ENCODE peak calls at places on chromosomes 7 and 10, in five cellular contexts. P, E, R, F and Q are unnamed samples.

GRCh38 chr10:128030498-128031072 is 95.6 kb downstream of the MKI67 start:
- DNase-seq in P (no peak), E (no peak), R (no peak), F (no peak), Q (no peak)

GRCh38 chr7:6171532-6172330 is 100.7 kb downstream of the CYTH3 start:
- DNase-seq in P (no peak), E (no peak), R (no peak), F (no peak), Q (no peak)

GRCh38 chr7:84533209-84533608 is 338.6 kb upstream of the SEMA3A start:
- DNase-seq in P (no peak), E (no peak), R (no peak), F (no peak), Q (no peak)

GRCh38 chr7:98855610-98856009 is 14.2 kb downstream of the TMEM130 start:
- DNase-seq in P (no peak), E (no peak), R (no peak), F (no peak), Q (no peak)

GRCh38 chr10:104077282-104078151 is 8.2 kb downstream of the COL17A1 start:
- DNase-seq in P (no peak), E (no peak), R (no peak), F (no peak), Q (no peak)

GRCh38 chr7:30264052-30264451 is 20.3 kb upstream of the ZNRF2 start:
- DNase-seq in P (no peak), E (no peak), R (no peak), F (no peak), Q (no peak)

GRCh38 chr7:30740417-30741181 is 11.3 kb upstream of the INMT start:
- DNase-seq in P (peak), E (peak), R (peak), F (no peak), Q (peak)

GRCh38 chr7:129845178-129845971 is 107.4 kb downstream of the UBE2H start:
- DNase-seq in P (peak), E (no peak), R (no peak), F (no peak), Q (peak)

GRCh38 chr10:112182808-112183328 is 697 bp downstream of the GPAM start:
- DNase-seq in P (no peak), E (no peak), R (no peak), F (no peak), Q (no peak)

GRCh38 chr7:85714182-85714581 is 527.3 kb upstream of the SEMA3D start:
- DNase-seq in P (no peak), E (no peak), R (no peak), F (peak), Q (no peak)

GRCh38 chr10:36178616-36179015 is 536.5 kb upstream of the FZD8 start:
- DNase-seq in P (no peak), E (no peak), R (no peak), F (no peak), Q (no peak)

GRCh38 chr10:2262878-2263277 is 525.6 kb upstream of the ADARB2 start:
- DNase-seq in P (no peak), E (no peak), R (no peak), F (no peak), Q (no peak)

GRCh38 chr7:103698064-103698463 is 252.1 kb upstream of the SLC26A5 start:
- DNase-seq in P (no peak), E (no peak), R (no peak), F (no peak), Q (no peak)

GRCh38 chr10:88186335-88186734 is 322.9 kb downstream of the PTEN start:
- DNase-seq in P (no peak), E (no peak), R (no peak), F (no peak), Q (no peak)

GRCh38 chr10:116417821-116418220 is 9.8 kb upstream of the PNLIPRP3 start:
- DNase-seq in P (no peak), E (no peak), R (no peak), F (no peak), Q (no peak)

GRCh38 chr10:22710139-22710745 is 4.1 kb downstream of the PIP4K2A start:
- DNase-seq in P (no peak), E (no peak), R (no peak), F (peak), Q (no peak)

GRCh38 chr10:128295003-128295402 is 168.8 kb upstream of the MKI67 start:
- DNase-seq in P (no peak), E (no peak), R (no peak), F (no peak), Q (no peak)

GRCh38 chr10:104966563-104967280 is 325.6 kb downstream of the SORCS3 start:
- DNase-seq in P (no peak), E (no peak), R (no peak), F (no peak), Q (no peak)

GRCh38 chr10:73923935-73924598 is 13.1 kb downstream of the PLAU start:
- DNase-seq in P (no peak), E (no peak), R (no peak), F (no peak), Q (no peak)

GRCh38 chr7:32153006-32153405 is 82.8 kb upstream of the PDE1C start:
- DNase-seq in P (no peak), E (no peak), R (no peak), F (no peak), Q (no peak)
- TF ChIP-seq ZNF274 in P (no peak), E (no peak), R (no peak), F (no peak), Q (no peak)

DNA sequence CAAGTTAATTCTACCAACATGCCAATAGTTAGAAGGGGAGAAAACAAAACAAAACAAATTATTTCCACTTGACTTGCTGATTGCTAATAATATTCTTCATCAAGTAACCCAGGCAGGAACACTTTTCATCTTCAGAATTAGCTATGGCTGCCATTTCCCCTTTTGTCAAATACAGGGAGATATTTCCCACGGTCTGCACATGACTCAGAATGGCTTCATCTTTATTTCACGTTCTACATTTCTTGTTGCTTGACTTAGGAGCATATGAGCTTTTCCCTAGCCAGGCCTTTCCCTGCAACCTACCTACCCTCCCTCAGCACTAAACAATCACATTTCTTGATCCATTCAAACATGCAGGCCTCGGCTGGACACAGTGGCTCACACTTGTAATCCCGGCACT is 6.5 kb downstream of the CPVL start:
- DNase-seq in P (no peak), E (no peak), R (no peak), F (no peak), Q (no peak)
- TF ChIP-seq ZNF274 in P (no peak), E (no peak), R (no peak), F (no peak), Q (no peak)

GRCh38 chr10:24251547-24251946 is 42.6 kb downstream of the KIAA1217 start:
- DNase-seq in P (no peak), E (no peak), R (no peak), F (no peak), Q (no peak)

GRCh38 chr10:24254180-24254579 is 45.2 kb downstream of the KIAA1217 start:
- DNase-seq in P (no peak), E (no peak), R (no peak), F (no peak), Q (no peak)

GRCh38 chr10:24247841-24248240 is 38.9 kb downstream of the KIAA1217 start:
- DNase-seq in P (no peak), E (no peak), R (no peak), F (no peak), Q (no peak)

GRCh38 chr10:24246365-24246764 is 37.4 kb downstream of the KIAA1217 start:
- DNase-seq in P (no peak), E (no peak), R (no peak), F (no peak), Q (no peak)

DNA sequence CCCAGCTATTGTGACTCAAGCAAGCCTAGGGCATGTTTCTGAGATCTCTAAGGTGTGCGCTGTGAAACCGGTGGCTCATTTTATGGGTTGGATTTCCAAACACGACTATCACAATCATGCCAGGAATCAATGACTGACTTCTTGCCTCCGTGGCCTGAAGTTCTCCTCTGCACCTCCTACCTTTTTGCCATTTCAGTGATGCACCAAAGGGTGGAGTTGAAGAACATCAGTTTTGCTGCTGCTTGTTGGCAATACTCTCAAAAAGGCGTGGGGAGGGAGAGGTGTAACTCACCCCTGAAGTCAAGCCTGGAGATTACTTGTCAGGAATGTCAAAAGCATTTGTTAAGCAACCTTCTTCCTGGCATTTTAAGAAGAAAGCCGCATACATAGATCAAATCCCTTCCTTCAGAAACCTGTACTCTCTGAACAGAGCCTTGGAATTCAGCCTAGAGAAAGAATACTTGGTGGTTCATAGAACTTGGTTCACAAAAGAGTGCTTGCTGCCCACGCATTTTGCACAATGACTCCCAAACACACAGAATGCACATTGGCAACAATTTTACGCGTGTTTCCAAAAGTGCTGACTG is 41.0 kb downstream of the KIAA1217 start:
- DNase-seq in P (no peak), E (no peak), R (no peak), F (no peak), Q (no peak)
- TF ChIP-seq ZNF274 in P (no peak), E (no peak), R (no peak), F (no peak), Q (no peak)

GRCh38 chr7:27247452-27248426 is 5.1 kb downstream of the EVX1 start:
- DNase-seq in P (no peak), E (no peak), R (no peak), F (no peak), Q (no peak)

GRCh38 chr7:27249724-27250636 is 7.4 kb downstream of the EVX1 start:
- DNase-seq in P (no peak), E (no peak), R (no peak), F (no peak), Q (no peak)

GRCh38 chr7:27251136-27251512 is 8.5 kb downstream of the EVX1 start:
- DNase-seq in P (no peak), E (no peak), R (no peak), F (no peak), Q (no peak)

GRCh38 chr7:27248427-27248806 is 5.8 kb downstream of the EVX1 start:
- DNase-seq in P (no peak), E (no peak), R (no peak), F (no peak), Q (no peak)

DNA sequence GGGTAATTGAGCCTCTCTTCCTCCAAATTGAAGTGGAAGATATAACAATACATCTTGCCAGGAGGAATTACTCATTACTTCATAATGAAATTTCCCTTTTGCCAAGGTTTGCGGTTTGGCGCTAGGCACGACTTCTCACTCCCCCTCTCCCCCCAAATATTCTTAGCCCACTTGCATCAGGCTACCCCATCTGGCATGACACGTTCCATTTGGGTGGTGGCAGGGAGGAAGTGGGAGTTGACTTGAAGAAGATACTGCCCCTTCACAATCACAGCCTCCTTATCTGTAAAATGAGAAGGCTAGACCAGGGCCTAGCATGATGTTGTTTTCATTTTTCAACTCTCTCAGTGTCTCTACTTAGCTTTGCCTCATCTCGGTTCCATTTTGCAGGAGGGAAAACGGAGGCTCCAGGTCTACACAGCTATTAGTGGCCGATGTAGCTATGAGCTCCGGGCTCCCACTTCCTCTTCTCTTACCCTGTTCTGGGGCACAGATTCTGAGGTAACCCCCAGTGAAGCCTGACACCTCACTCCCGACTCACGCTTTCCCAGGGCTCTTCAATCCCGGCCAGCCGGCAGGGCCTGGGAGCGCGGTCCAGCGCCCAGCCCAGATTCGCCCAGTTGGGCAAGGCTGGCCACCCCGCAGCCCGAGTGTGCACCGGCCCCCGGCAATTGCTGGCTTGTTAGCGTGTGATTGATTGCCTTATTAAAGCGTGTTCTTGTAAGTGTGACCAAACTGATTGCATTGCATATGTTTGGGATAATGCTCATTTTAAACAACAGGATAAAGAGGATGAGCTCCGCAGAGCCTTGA is 6.5 kb downstream of the EVX1 start:
- DNase-seq in P (no peak), E (no peak), R (no peak), F (no peak), Q (no peak)
- TF ChIP-seq ZNF274 in P (no peak), E (no peak), R (no peak), F (no peak), Q (no peak)

DNA sequence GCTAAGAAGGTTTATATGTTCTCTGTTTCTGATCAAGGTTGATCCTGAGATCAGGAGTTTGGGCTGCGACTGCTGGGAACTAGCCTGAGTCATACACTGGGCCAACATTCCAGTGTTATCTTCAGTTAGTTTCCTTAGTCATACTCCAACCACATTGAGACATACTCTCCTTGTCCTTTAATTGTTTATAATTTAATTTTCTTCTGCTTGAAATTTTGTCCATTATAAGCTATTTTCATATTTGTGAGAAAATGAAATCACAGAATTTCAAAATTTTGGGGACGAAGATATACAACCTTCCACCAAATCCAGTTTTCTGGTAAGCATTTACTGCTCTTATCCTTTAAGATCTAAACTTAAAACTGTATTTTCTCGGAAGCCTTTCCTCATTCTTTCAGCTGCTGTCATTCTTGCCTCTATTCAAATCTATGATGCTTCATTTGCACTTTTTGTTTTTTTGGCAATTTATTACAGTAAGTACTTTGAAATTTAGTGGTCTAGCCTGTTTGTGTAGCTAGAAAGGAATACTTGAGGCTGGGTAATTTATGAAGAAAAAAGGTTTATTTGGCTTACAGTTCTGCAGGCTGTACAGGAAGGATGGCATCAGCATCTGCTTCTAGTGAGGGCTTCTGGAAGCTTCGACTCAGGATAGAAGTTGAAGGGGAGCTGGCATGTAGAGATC is 63.4 kb upstream of the POT1 start:
- DNase-seq in P (peak), E (no peak), R (no peak), F (no peak), Q (no peak)
- TF ChIP-seq ZNF274 in P (no peak), E (no peak), R (no peak), F (no peak), Q (no peak)